ENCODE peak calls at places on chromosomes 6 and 20, in six cellular contexts. X is MM.1S, U is neural progenitor cell, I is fibroblast of lung, W is IMR-90, R is DND-41. B is an unnamed sample.

GRCh38 chr20:6956574-6956973 is 189.1 kb downstream of the BMP2 start:
- DNase-seq in X (no peak), R (no peak), I (no peak), W (no peak), U (no peak), B (no peak)

GRCh38 chr6:1940381-1940780 is 305.0 kb downstream of the GMDS start:
- DNase-seq in U (no peak), W (no peak), X (no peak), I (no peak), R (no peak), B (no peak)

GRCh38 chr6:40968620-40969145 is 70.3 kb downstream of the UNC5CL start:
- DNase-seq in X (no peak), I (no peak), U (no peak), R (no peak), W (no peak), B (no peak)

GRCh38 chr6:134729590-134729989 is 220.3 kb downstream of the ALDH8A1 start:
- DNase-seq in I (no peak), W (peak; percentile 29), X (no peak), R (no peak), U (no peak), B (no peak)

GRCh38 chr20:25053207-25054132 is 4.5 kb downstream of the ACSS1 start:
- DNase-seq in U (no peak), X (peak; percentile 42), W (peak; percentile 41), I (peak; percentile 51), R (no peak), B (peak; percentile 52)

GRCh38 chr6:8906699-8907098 is 471.4 kb upstream of the SLC35B3 start:
- DNase-seq in X (no peak), I (no peak), R (no peak), U (no peak), W (no peak), B (no peak)

GRCh38 chr20:44215125-44215524 is 4.6 kb upstream of the OSER1 start:
- DNase-seq in R (peak; percentile 79), X (peak; percentile 72), W (peak; percentile 62), U (peak; percentile 75), I (peak; percentile 74), B (peak; percentile 84)

GRCh38 chr6:136607932-136608772 is 57.9 kb upstream of the MAP7 start:
- DNase-seq in R (peak; percentile 64), X (peak; percentile 62), I (peak; percentile 64), W (peak; percentile 80), U (peak; percentile 71), B (peak; percentile 74)

GRCh38 chr6:77368660-77369313 is 94.5 kb downstream of the HTR1B start:
- DNase-seq in X (peak; percentile 28), I (peak; percentile 27), U (peak; percentile 46), R (no peak), W (peak; percentile 38), B (no peak)

GRCh38 chr6:25670208-25670607 is 18.2 kb downstream of the SCGN start:
- DNase-seq in X (no peak), U (no peak), W (no peak), R (no peak), I (no peak), B (no peak)

GRCh38 chr6:10411131-10411914 is 3.6 kb downstream of the TFAP2A start:
- DNase-seq in U (peak; percentile 46), W (no peak), X (no peak), I (no peak), R (no peak), B (peak; percentile 69)

GRCh38 chr6:170311696-170312095 is 5.1 kb downstream of the FAM120B start:
- DNase-seq in I (no peak), W (peak; percentile 57), X (no peak), U (no peak), R (no peak), B (no peak)

GRCh38 chr6:170027111-170028043 is 263.5 kb downstream of the DLL1 start:
- DNase-seq in R (no peak), I (peak; percentile 57), U (no peak), X (no peak), W (peak; percentile 15), B (no peak)

GRCh38 chr6:118468682-118469465 is 79.2 kb upstream of the PLN start:
- DNase-seq in I (peak; percentile 42), X (no peak), W (peak; percentile 56), U (no peak), R (no peak), B (no peak)

GRCh38 chr6:51398064-51398740 is 579.5 kb downstream of the TFAP2B start:
- DNase-seq in W (no peak), R (no peak), U (no peak), X (no peak), I (no peak), B (no peak)

GRCh38 chr20:44805991-44806729 is 4.2 kb downstream of the RIMS4 start:
- DNase-seq in X (no peak), R (no peak), W (peak; percentile 25), U (peak; percentile 94), I (peak; percentile 93), B (peak; percentile 88)

GRCh38 chr6:107618672-107619071 is 128.8 kb downstream of the SOBP start:
- DNase-seq in I (no peak), X (no peak), R (peak; percentile 84), W (no peak), U (no peak), B (no peak)

GRCh38 chr20:650954-651353 is 2.0 kb downstream of the SRXN1 start:
- DNase-seq in I (no peak), X (no peak), R (no peak), W (no peak), U (no peak), B (no peak)

GRCh38 chr20:46179811-46180326 is 61.8 kb downstream of the CD40 start:
- DNase-seq in W (no peak), X (no peak), U (no peak), R (no peak), I (no peak), B (no peak)

GRCh38 chr6:161493731-161494130 is 219.9 kb upstream of the AGPAT4 start:
- DNase-seq in X (no peak), I (peak; percentile 25), W (no peak), U (no peak), R (no peak), B (no peak)

GRCh38 chr6:43107344-43108062 is 31.4 kb downstream of the PTK7 start:
- DNase-seq in W (no peak), X (no peak), R (no peak), I (no peak), U (no peak), B (no peak)

GRCh38 chr20:3071266-3071609 is 182 bp upstream of the OXT start:
- DNase-seq in I (no peak), U (no peak), R (no peak), W (no peak), X (no peak), B (no peak)

GRCh38 chr20:3071610-3072529 is at the start of gene OXT:
- DNase-seq in X (no peak), R (no peak), W (no peak), U (peak; percentile 58), I (no peak), B (peak; percentile 56)

GRCh38 chr20:3068986-3069900 is 2.2 kb upstream of the OXT start:
- DNase-seq in I (peak; percentile 21), U (peak; percentile 23), X (peak; percentile 28), W (peak; percentile 36), R (no peak), B (peak; percentile 20)

GRCh38 chr20:3074812-3075211 is 3.4 kb downstream of the OXT start:
- DNase-seq in W (no peak), X (no peak), I (no peak), R (no peak), U (no peak), B (no peak)

GRCh38 chr20:3072530-3073250 is 1.3 kb downstream of the OXT start:
- DNase-seq in I (no peak), X (no peak), U (no peak), W (no peak), R (no peak), B (no peak)
- H3K4me3 ChIP-seq in I (no peak overlapping the region), X (no peak overlapping the region), U (peak overlapping the region; percentile 39), W (no peak overlapping the region), R (no peak overlapping the region), B (no peak overlapping the region)

DNA sequence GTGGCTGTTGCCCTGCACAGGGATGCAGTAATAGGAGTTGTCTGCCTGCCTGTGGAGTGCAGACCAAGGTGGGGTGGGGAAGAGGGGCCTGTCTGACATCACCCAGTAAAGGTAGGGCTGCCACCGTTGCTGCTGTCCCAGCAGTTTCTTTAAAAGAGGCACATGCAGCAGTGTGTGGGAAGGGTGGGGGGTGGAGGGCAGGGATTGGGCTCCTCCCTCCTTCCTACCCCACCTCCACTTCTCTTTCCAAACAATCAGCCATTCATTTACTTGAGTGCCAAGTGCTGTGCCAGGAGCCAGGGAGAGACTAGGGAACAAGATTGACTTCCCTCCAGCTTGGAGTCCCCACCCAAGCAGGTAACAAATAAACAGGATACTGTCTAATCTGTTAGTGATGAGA is 66.8 kb upstream of the MYL9 start:
- DNase-seq in U (no peak), R (no peak), I (no peak), W (no peak), X (no peak), B (no peak)
- H3K9ac ChIP-seq in U (no peak overlapping the region), R (no peak overlapping the region), I (no peak overlapping the region), W (no peak overlapping the region), X (no peak overlapping the region), B (no peak overlapping the region)

GRCh38 chr6:149924933-149925252 is 2.0 kb upstream of the RAET1G start:
- DNase-seq in R (no peak), X (no peak), W (no peak), I (no peak), U (no peak), B (no peak)

GRCh38 chr6:149925253-149925973 is 2.5 kb upstream of the RAET1G start:
- DNase-seq in W (no peak), X (no peak), R (no peak), I (no peak), U (peak; percentile 27), B (peak; percentile 14)

GRCh38 chr6:149924206-149924932 is 1.4 kb upstream of the RAET1G start:
- DNase-seq in W (no peak), R (no peak), I (no peak), X (no peak), U (no peak), B (no peak)

GRCh38 chr6:149922642-149923326 is at the start of gene RAET1G:
- DNase-seq in I (peak; percentile 95), W (peak; percentile 96), X (peak; percentile 22), R (peak; percentile 68), U (peak; percentile 94), B (peak; percentile 92)

GRCh38 chr6:149923327-149923986 is 536 bp upstream of the RAET1G start:
- DNase-seq in I (no peak), W (no peak), R (no peak), X (no peak), U (no peak), B (no peak)
- H3K4me3 ChIP-seq in I (peak overlapping the region; percentile 77), W (peak overlapping the region; percentile 59), R (no peak overlapping the region), X (no peak overlapping the region), U (peak overlapping the region; percentile 71), B (peak overlapping the region; percentile 90)

DNA sequence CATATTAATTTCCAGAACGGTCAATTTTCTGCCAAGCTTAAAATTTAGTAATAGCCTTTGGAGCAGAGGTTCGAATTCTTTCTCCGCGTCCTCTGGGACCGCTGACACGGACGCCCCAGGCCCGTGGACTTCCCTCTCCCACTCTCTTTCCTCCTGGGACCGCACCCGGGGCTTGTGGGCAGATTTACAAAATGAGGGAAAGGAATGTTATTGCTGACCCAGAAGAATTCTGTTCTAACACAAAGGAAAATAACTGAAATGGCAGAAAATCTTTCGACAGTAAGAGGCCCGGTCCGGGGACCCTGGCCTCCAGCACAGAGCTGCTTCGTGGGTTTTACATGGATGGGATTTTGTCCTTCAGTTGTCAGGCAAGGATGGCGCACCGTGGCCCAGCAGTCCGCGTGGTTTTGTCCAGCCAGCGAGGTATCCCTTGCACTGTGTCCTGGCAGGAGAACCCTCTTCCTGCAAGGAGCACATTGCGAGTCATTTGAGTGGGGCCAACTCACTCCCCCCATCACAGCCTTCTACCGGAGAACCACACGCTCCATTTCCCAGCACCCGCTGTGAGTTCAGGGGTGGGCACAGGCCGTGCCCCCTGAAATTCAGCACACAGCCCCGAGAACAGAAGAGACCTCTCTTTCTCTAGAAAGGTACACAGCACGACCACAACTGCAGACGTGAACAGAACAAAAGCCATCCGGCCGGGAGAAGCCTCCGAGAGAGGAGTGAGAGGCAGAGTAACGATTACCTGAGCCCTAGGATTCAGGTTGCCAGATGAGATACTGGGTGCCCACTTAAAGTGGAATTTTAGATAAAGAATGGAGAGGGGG is 106.0 kb upstream of the AFDN start:
- DNase-seq in X (no peak), W (no peak), I (no peak), R (no peak), U (no peak), B (no peak)
- H3K9ac ChIP-seq in X (no peak overlapping the region), W (no peak overlapping the region), I (no peak overlapping the region), R (no peak overlapping the region), U (no peak overlapping the region), B (no peak overlapping the region)